ENCODE peak calls at places on chromosomes 2 and 18, in four cellular contexts. M is IMR-90, U is H1, C is endothelial cell of umbilical vein. B is an unnamed sample. For H3K9me3, the result is how much of the 10 kb centered on the place peaks cover.

GRCh38 chr2:234960091-234961088 is 8.6 kb downstream of the SH3BP4 start:
- DNase-seq in C (peak), M (no peak), U (no peak), B (no peak)

GRCh38 chr18:28147674-28148171 is 29.2 kb downstream of the CDH2 start:
- DNase-seq in C (peak), U (no peak), M (peak), B (no peak)

GRCh38 chr18:53625997-53626599 is 598.4 kb downstream of the MBD2 start:
- DNase-seq in U (no peak), M (no peak), C (no peak), B (no peak)

GRCh38 chr18:31203086-31203793 is 40.6 kb upstream of the DSC1 start:
- DNase-seq in C (no peak), U (no peak), M (no peak), B (no peak)

GRCh38 chr2:170019060-170019805 is 158.7 kb upstream of the MYO3B start:
- DNase-seq in C (no peak), M (no peak), U (no peak), B (no peak)

GRCh38 chr2:159226059-159226461 is 60.4 kb downstream of the WDSUB1 start:
- DNase-seq in C (peak), M (peak), U (no peak), B (no peak)

GRCh38 chr2:1476617-1477195 is 63.4 kb downstream of the TPO start:
- DNase-seq in M (no peak), U (no peak), C (no peak), B (no peak)

GRCh38 chr2:237441605-237442004 is 27.6 kb upstream of the COL6A3 start:
- DNase-seq in M (peak), C (no peak), U (no peak), B (no peak)

GRCh38 chr2:231111987-231112386 is 12.9 kb downstream of the HTR2B start:
- DNase-seq in M (peak), C (no peak), U (no peak), B (no peak)

GRCh38 chr2:100125641-100126040 is 16.7 kb downstream of the AFF3 start:
- DNase-seq in C (no peak), U (no peak), M (no peak), B (no peak)

GRCh38 chr2:202815548-202816420 is 55.8 kb downstream of the ICA1L start:
- DNase-seq in C (no peak), U (no peak), M (peak), B (no peak)

GRCh38 chr2:144944506-144945230 is 424.7 kb upstream of the ZEB2 start:
- DNase-seq in U (no peak), M (peak), C (no peak), B (no peak)

GRCh38 chr2:15582645-15583340 is 8.9 kb upstream of the DDX1 start:
- DNase-seq in M (no peak), U (no peak), C (no peak), B (no peak)

GRCh38 chr2:237556773-237557632 is 9.4 kb upstream of the PRLH start:
- DNase-seq in M (peak), U (no peak), C (no peak), B (no peak)

GRCh38 chr2:20501974-20502373 is 55.1 kb downstream of the RHOB start:
- DNase-seq in U (no peak), M (peak), C (peak), B (no peak)

GRCh38 chr2:219356834-219357233 is 24.3 kb upstream of the RESP18 start:
- DNase-seq in M (no peak), C (no peak), U (no peak), B (no peak)

GRCh38 chr18:46152436-46152807 is 48.2 kb downstream of the HAUS1 start:
- DNase-seq in M (peak), C (no peak), U (no peak), B (no peak)

GRCh38 chr2:111657351-111657975 is 226.5 kb downstream of the ANAPC1 start:
- DNase-seq in U (no peak), C (no peak), M (no peak), B (no peak)

GRCh38 chr18:45916302-45916701 is 50.8 kb downstream of the EPG5 start:
- DNase-seq in C (no peak), M (no peak), U (no peak), B (no peak)

GRCh38 chr18:64444819-64445218 is 295.9 kb upstream of the LINC00305 start:
- DNase-seq in M (no peak), U (no peak), C (no peak), B (no peak)

DNA sequence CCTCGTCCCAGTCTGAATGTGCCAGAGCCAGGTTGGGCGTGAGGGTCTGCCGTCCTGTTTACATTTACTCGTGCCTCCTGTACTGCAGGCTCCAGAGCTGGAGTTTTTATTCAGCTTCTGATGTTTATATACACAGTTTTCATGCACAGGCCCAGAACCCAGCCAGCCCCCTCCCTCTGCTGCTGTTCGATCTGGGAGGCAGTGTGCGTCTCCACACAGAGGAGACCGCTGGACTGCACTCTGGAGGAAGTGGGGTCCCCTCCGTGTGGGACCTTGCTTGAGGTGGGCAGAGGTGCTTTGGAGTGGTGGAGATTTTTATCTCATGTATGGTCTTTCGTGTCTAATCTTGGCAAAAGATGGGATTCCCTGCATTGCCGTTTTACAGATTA is 90.6 kb downstream of the GLI2 start:
- DNase-seq in C (no peak), U (no peak), M (no peak), B (no peak)
- H3K27ac ChIP-seq in C (no peak), U (no peak), M (peak), B (peak)

GRCh38 chr2:86441789-86442641 is 844 bp downstream of the KDM3A start:
- DNase-seq in U (no peak), M (peak), C (peak), B (peak)
- TF ChIP-seq POLR2A in U (no peak), M (no peak), C (peak), B (no peak)

GRCh38 chr18:73593207-73593606 is 554.4 kb downstream of the FBXO15 start:
- DNase-seq in M (no peak), C (no peak), U (no peak), B (no peak)

GRCh38 chr18:73594749-73595148 is 552.9 kb downstream of the FBXO15 start:
- DNase-seq in U (no peak), M (peak), C (no peak), B (no peak)

GRCh38 chr18:73597832-73598615 is 549.6 kb downstream of the FBXO15 start:
- DNase-seq in M (no peak), C (no peak), U (no peak), B (no peak)
- H3K9me3 ChIP-seq in M (under half), C (under half), U (under half), B (under half)

DNA sequence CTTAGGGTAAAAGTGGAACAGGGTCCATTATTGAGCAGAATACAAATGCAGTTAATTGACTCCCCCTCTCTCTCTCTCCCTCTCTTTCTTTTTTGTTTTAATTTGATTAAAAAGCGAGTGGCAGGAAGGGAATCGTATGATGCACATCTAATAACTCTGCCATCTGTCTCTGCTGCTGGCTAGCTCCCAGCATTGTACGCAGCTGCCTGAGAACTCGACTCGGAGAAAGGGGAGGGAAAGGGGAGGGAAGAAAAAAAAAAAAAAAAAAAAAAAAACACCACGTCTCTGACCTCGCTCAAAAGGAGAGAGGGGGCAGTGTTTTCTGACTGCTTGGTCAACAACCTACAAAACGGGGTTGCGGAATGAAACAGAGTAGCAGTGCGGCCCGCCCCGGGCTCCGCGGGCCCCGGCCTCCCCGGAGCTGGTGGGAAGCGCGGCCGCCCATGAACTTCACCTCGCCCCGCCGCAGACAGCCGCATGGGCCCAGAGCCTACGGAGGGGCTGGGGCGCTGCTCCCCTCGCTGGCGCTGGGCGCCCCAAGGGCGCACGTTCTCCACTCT is 265.7 kb downstream of the TCF4 start:
- DNase-seq in M (peak), C (peak), U (no peak), B (no peak)
- H3K27ac ChIP-seq in M (peak), C (peak), U (no peak), B (peak)

DNA sequence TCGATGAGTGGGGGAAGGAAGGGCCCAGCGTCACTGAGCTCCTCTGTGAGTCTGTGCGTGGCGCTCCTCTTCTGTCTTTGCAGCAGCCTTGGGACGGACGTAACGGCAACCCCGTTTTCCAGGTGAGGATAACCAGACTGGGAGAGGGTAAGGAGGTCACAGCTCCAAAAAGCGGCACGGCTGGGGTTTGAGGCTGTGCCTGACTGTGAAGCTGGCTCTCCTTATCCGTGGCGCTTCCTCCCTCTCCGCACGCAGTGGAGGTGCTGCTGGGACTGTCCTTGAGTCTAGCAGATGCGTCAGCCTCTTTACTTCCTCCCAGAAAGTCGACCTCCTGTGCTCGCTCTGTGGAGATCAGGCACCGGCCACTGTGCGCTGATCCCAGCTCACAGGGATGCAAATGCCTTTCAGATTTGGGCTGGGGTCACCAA is 29.9 kb upstream of the E2F6 start:
- DNase-seq in M (no peak), C (no peak), U (no peak), B (no peak)
- TF ChIP-seq POLR2A in M (no peak), C (no peak), U (no peak), B (no peak)

GRCh38 chr18:79729611-79730010 is 50.0 kb downstream of the CTDP1 start:
- DNase-seq in M (no peak), C (no peak), U (no peak), B (no peak)

GRCh38 chr18:79730804-79731203 is 51.2 kb downstream of the CTDP1 start:
- DNase-seq in M (no peak), C (no peak), U (no peak), B (no peak)

GRCh38 chr18:79726721-79727120 is 47.1 kb downstream of the CTDP1 start:
- DNase-seq in U (no peak), C (no peak), M (no peak), B (no peak)

GRCh38 chr18:79727211-79727610 is 47.6 kb downstream of the CTDP1 start:
- DNase-seq in M (no peak), U (no peak), C (no peak), B (no peak)

DNA sequence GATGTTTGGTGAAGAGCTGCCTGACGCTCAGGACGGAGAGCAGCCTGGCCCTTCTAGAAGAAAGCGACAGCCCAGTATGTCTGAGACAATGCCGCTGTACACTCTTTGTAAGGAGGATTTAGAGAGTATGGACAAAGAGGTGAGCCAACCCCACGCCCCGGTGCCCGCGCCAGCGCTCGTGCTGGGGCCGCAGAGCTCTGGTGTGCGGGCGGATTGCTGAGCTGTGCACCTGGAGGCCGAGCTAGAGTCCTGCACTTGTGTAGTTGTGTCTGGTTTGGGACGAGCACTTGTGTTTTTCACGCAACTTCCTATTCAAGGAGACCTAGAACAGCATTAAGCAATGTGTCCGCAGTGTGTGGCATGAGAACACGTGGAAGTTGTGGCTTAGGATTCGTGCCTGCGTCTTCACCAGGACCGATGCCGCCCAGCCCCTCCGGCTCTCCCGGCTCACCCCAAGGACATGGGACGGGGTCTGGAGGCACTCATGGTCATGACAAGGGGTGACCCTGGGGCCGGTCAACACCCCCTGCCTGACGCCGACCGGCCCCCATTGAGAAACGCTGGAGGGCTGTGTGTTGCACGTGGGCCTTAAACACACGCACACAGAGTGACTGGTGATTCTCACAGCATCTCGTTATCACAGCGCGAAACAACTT is 49.5 kb downstream of the CTDP1 start:
- DNase-seq in C (no peak), U (no peak), M (no peak), B (no peak)
- H3K9me3 ChIP-seq in C (under half), U (under half), M (under half), B (half or more)